ENCODE peak calls at places on chromosome 18, in six cellular contexts. One of them, this sample, is unnamed.

GRCh38 chr18:69935319-69936190 is 12.1 kb downstream of the CD226 start:
- DNase-seq in GM12865: peak; percentile 89
- DNase-seq in GM06990: peak; percentile 73
- DNase-seq in K562: no peak
- DNase-seq in PC-9: no peak
- DNase-seq in A673: no peak
- DNase-seq in this sample: no peak

GRCh38 chr18:69838620-69839411 is 108.9 kb downstream of the CD226 start:
- DNase-seq in K562: peak; percentile 67
- DNase-seq in GM06990: no peak
- DNase-seq in A673: peak; percentile 60
- DNase-seq in PC-9: peak; percentile 38
- DNase-seq in GM12865: peak; percentile 16
- DNase-seq in this sample: peak; percentile 11

GRCh38 chr18:12884521-12885323 is 685 bp upstream of the PTPN2 start:
- DNase-seq in GM12865: no peak
- DNase-seq in A673: no peak
- DNase-seq in GM06990: no peak
- DNase-seq in K562: no peak
- DNase-seq in PC-9: no peak
- DNase-seq in this sample: no peak

GRCh38 chr18:3885209-3885792 is 435.3 kb downstream of the TGIF1 start:
- DNase-seq in A673: peak; percentile 36
- DNase-seq in GM06990: no peak
- DNase-seq in K562: peak; percentile 67
- DNase-seq in GM12865: peak; percentile 26
- DNase-seq in PC-9: no peak
- DNase-seq in this sample: no peak

GRCh38 chr18:42564761-42565160 is 550.7 kb downstream of the RIT2 start:
- DNase-seq in GM06990: no peak
- DNase-seq in K562: no peak
- DNase-seq in GM12865: no peak
- DNase-seq in A673: no peak
- DNase-seq in PC-9: no peak
- DNase-seq in this sample: no peak

GRCh38 chr18:22556271-22556990 is 138.7 kb upstream of the CTAGE1 start:
- DNase-seq in K562: no peak
- DNase-seq in GM12865: no peak
- DNase-seq in GM06990: no peak
- DNase-seq in A673: no peak
- DNase-seq in PC-9: no peak
- DNase-seq in this sample: no peak

GRCh38 chr18:49561377-49562193 is at the start of gene LIPG:
- DNase-seq in A673: peak; percentile 83
- DNase-seq in GM06990: peak; percentile 23
- DNase-seq in PC-9: peak; percentile 94
- DNase-seq in K562: peak; percentile 80
- DNase-seq in GM12865: peak; percentile 68
- DNase-seq in this sample: peak; percentile 79

GRCh38 chr18:25985999-25986398 is 104.4 kb downstream of the SS18 start:
- DNase-seq in GM06990: no peak
- DNase-seq in PC-9: no peak
- DNase-seq in K562: no peak
- DNase-seq in A673: peak; percentile 62
- DNase-seq in GM12865: no peak
- DNase-seq in this sample: no peak

GRCh38 chr18:7038330-7038846 is 79.2 kb downstream of the LAMA1 start:
- DNase-seq in GM12865: no peak
- DNase-seq in A673: peak; percentile 11
- DNase-seq in GM06990: no peak
- DNase-seq in PC-9: no peak
- DNase-seq in K562: peak; percentile 52
- DNase-seq in this sample: peak; percentile 69

GRCh38 chr18:12336887-12337286 is 28.8 kb downstream of the TUBB6 start:
- DNase-seq in K562: no peak
- DNase-seq in A673: no peak
- DNase-seq in PC-9: peak; percentile 91
- DNase-seq in GM06990: no peak
- DNase-seq in GM12865: no peak
- DNase-seq in this sample: no peak

GRCh38 chr18:37252854-37253396 is 312.7 kb downstream of the CELF4 start:
- DNase-seq in GM12865: peak; percentile 8
- DNase-seq in PC-9: no peak
- DNase-seq in K562: no peak
- DNase-seq in A673: no peak
- DNase-seq in GM06990: no peak
- DNase-seq in this sample: no peak

GRCh38 chr18:35174093-35174731 is 66.6 kb upstream of the ZNF397 start:
- DNase-seq in K562: peak; percentile 29
- DNase-seq in GM06990: peak; percentile 29
- DNase-seq in A673: no peak
- DNase-seq in GM12865: peak; percentile 45
- DNase-seq in PC-9: no peak
- DNase-seq in this sample: no peak

GRCh38 chr18:10490401-10491289 is 35.2 kb upstream of the NAPG start:
- DNase-seq in A673: no peak
- DNase-seq in GM06990: peak; percentile 62
- DNase-seq in PC-9: no peak
- DNase-seq in GM12865: peak; percentile 80
- DNase-seq in K562: peak; percentile 35
- DNase-seq in this sample: no peak

GRCh38 chr18:41731887-41732286 is 223.1 kb upstream of the PIK3C3 start:
- DNase-seq in PC-9: peak; percentile 42
- DNase-seq in K562: no peak
- DNase-seq in GM12865: no peak
- DNase-seq in A673: no peak
- DNase-seq in GM06990: no peak
- DNase-seq in this sample: no peak

GRCh38 chr18:27863780-27864430 is 313.0 kb downstream of the CDH2 start:
- DNase-seq in PC-9: no peak
- DNase-seq in GM12865: no peak
- DNase-seq in K562: no peak
- DNase-seq in GM06990: no peak
- DNase-seq in A673: peak; percentile 7
- DNase-seq in this sample: no peak

GRCh38 chr18:463442-464310 is 36.8 kb downstream of the COLEC12 start:
- DNase-seq in GM06990: no peak
- DNase-seq in PC-9: no peak
- DNase-seq in K562: no peak
- DNase-seq in A673: peak; percentile 10
- DNase-seq in GM12865: no peak
- DNase-seq in this sample: no peak

GRCh38 chr18:50982802-50983179 is 15.0 kb downstream of the ELAC1 start:
- DNase-seq in A673: peak; percentile 21
- DNase-seq in GM06990: no peak
- DNase-seq in PC-9: no peak
- DNase-seq in K562: no peak
- DNase-seq in GM12865: no peak
- DNase-seq in this sample: no peak

GRCh38 chr18:24138281-24138883 is 480 bp upstream of the CABYR start:
- DNase-seq in K562: no peak
- DNase-seq in GM12865: no peak
- DNase-seq in PC-9: no peak
- DNase-seq in A673: no peak
- DNase-seq in GM06990: no peak
- DNase-seq in this sample: no peak

GRCh38 chr18:48718251-48718959 is 179.6 kb downstream of the CTIF start:
- DNase-seq in GM06990: no peak
- DNase-seq in GM12865: no peak
- DNase-seq in K562: no peak
- DNase-seq in A673: no peak
- DNase-seq in PC-9: no peak
- DNase-seq in this sample: no peak

GRCh38 chr18:1050012-1050657 is 145.5 kb downstream of the ADCYAP1 start:
- DNase-seq in A673: no peak
- DNase-seq in PC-9: no peak
- DNase-seq in GM06990: no peak
- DNase-seq in GM12865: no peak
- DNase-seq in K562: peak; percentile 31
- DNase-seq in this sample: no peak

GRCh38 chr18:23495723-23496440 is 7.4 kb upstream of the RMC1 start:
- DNase-seq in K562: no peak
- DNase-seq in GM06990: no peak
- DNase-seq in PC-9: no peak
- DNase-seq in A673: no peak
- DNase-seq in GM12865: no peak
- DNase-seq in this sample: no peak

DNA sequence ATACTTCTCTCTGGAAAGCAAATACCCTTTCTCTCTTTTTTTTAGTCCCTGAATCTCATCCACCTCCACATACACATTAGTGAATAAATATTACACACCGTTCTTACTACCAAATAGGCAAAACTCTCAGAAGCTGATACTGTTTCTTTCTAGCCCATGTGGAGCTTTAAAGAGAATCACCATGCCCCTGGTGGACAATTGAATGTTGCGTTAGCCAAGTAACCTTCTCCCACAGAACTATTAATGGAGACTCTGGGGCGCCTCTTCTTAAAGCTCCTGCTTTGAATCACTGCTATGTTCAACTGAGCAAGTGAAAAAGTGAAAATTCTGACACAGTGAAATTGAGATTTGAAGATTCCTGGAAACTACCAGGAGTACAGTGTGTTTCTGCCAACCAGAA is 522.8 kb upstream of the CDH7 start:
- DNase-seq in A673: peak; percentile 12
- DNase-seq in GM12865: no peak
- DNase-seq in PC-9: no peak
- DNase-seq in GM06990: no peak
- DNase-seq in K562: no peak
- DNase-seq in this sample: no peak
- TF ChIP-seq CTCF in A673: peak; percentile 18
- TF ChIP-seq CTCF in GM12865: no peak
- TF ChIP-seq CTCF in PC-9: no peak
- TF ChIP-seq CTCF in GM06990: no peak
- TF ChIP-seq CTCF in K562: no peak
- TF ChIP-seq CTCF in this sample: no peak

GRCh38 chr18:55229682-55230081 is 270.4 kb upstream of the CCDC68 start:
- DNase-seq in K562: no peak
- DNase-seq in PC-9: no peak
- DNase-seq in A673: no peak
- DNase-seq in GM12865: no peak
- DNase-seq in GM06990: no peak
- DNase-seq in this sample: no peak

GRCh38 chr18:55224086-55224625 is 264.9 kb upstream of the CCDC68 start:
- DNase-seq in GM12865: no peak
- DNase-seq in K562: no peak
- DNase-seq in GM06990: no peak
- DNase-seq in A673: no peak
- DNase-seq in PC-9: no peak
- DNase-seq in this sample: no peak

GRCh38 chr18:55232506-55232905 is 273.2 kb upstream of the CCDC68 start:
- DNase-seq in GM12865: no peak
- DNase-seq in PC-9: no peak
- DNase-seq in K562: no peak
- DNase-seq in A673: no peak
- DNase-seq in GM06990: no peak
- DNase-seq in this sample: no peak

GRCh38 chr18:55228707-55229106 is 269.4 kb upstream of the CCDC68 start:
- DNase-seq in K562: no peak
- DNase-seq in GM06990: no peak
- DNase-seq in PC-9: no peak
- DNase-seq in GM12865: no peak
- DNase-seq in A673: no peak
- DNase-seq in this sample: no peak

DNA sequence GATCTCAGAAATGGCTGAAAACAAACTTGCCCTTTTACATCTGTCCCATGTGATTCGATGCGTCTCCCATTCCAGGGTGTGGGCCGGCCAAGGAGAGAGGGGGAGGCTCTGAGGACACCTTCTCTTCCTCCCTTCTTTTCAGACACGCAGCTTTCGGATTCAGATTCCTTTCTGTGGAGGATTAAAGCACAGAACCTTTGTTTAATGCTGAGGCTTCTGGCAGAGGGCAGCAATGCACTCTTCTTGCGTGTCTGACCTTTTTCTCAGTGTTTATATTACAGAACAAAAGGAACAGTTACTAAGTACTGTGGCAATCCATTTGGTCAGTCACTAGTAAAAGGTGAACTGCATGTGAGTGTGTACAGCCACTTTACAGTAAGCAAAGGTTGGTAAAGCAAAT is 268.9 kb upstream of the CCDC68 start:
- DNase-seq in A673: no peak
- DNase-seq in GM12865: no peak
- DNase-seq in K562: no peak
- DNase-seq in GM06990: no peak
- DNase-seq in PC-9: no peak
- DNase-seq in this sample: no peak
- TF ChIP-seq CTCF in A673: no peak
- TF ChIP-seq CTCF in GM12865: no peak
- TF ChIP-seq CTCF in K562: no peak
- TF ChIP-seq CTCF in GM06990: no peak
- TF ChIP-seq CTCF in PC-9: no peak
- TF ChIP-seq CTCF in this sample: no peak

DNA sequence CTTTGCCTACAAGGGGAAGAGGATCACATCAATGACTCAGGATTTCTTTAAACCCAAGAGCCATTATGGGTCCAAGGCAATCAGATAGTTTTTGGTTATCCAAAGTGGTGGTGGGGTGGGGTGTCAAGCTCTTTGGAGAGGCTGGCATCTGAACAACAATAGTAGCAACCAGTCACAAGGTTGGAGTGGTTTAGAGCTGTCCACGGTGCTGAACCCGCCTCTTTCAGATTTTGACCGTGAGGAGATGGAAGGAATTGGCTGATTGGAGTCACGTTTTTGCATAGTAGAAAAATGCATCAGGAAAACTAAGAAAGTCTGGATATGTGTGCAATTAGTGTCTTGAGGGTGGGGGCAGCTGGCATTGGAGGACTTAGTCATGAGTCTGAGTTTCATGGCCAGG is 159.9 kb downstream of the LOXHD1 start:
- DNase-seq in PC-9: no peak
- DNase-seq in GM12865: peak; percentile 21
- DNase-seq in K562: peak; percentile 24
- DNase-seq in GM06990: no peak
- DNase-seq in A673: peak; percentile 54
- DNase-seq in this sample: peak; percentile 91
- TF ChIP-seq CTCF in PC-9: no peak
- TF ChIP-seq CTCF in GM12865: no peak
- TF ChIP-seq CTCF in K562: no peak
- TF ChIP-seq CTCF in GM06990: no peak
- TF ChIP-seq CTCF in A673: no peak
- TF ChIP-seq CTCF in this sample: no peak

GRCh38 chr18:2415656-2416055 is 155.6 kb downstream of the METTL4 start:
- DNase-seq in GM06990: no peak
- DNase-seq in GM12865: no peak
- DNase-seq in K562: no peak
- DNase-seq in A673: no peak
- DNase-seq in PC-9: no peak
- DNase-seq in this sample: no peak

GRCh38 chr18:2411381-2411977 is 159.8 kb downstream of the METTL4 start:
- DNase-seq in PC-9: peak; percentile 75
- DNase-seq in A673: no peak
- DNase-seq in GM06990: no peak
- DNase-seq in K562: no peak
- DNase-seq in GM12865: no peak
- DNase-seq in this sample: no peak

GRCh38 chr18:2414235-2414634 is 157.1 kb downstream of the METTL4 start:
- DNase-seq in PC-9: no peak
- DNase-seq in K562: no peak
- DNase-seq in GM06990: no peak
- DNase-seq in GM12865: no peak
- DNase-seq in A673: no peak
- DNase-seq in this sample: no peak

GRCh38 chr18:2412261-2412660 is 159.0 kb downstream of the METTL4 start:
- DNase-seq in PC-9: no peak
- DNase-seq in K562: no peak
- DNase-seq in GM12865: no peak
- DNase-seq in A673: peak; percentile 73
- DNase-seq in GM06990: no peak
- DNase-seq in this sample: no peak

GRCh38 chr18:2413352-2413751 is 158.0 kb downstream of the METTL4 start:
- DNase-seq in K562: no peak
- DNase-seq in A673: no peak
- DNase-seq in PC-9: no peak
- DNase-seq in GM12865: no peak
- DNase-seq in GM06990: no peak
- DNase-seq in this sample: no peak
- TF ChIP-seq CTCF in K562: no peak
- TF ChIP-seq CTCF in A673: no peak
- TF ChIP-seq CTCF in PC-9: no peak
- TF ChIP-seq CTCF in GM12865: no peak
- TF ChIP-seq CTCF in GM06990: no peak
- TF ChIP-seq CTCF in this sample: no peak

This sample was measured in nephron progenitor cell.